ENCODE peak calls at places on chromosome 11, in five cellular contexts. R is AG10803, Z is nephron progenitor cell, H is GM20000, A is dorsolateral prefrontal cortex. N is an unnamed sample.
A peak's percentile ranks its signal among the peaks of the same experiment; 100 is the strongest.

GRCh38 chr11:130124096-130124495 is 35.5 kb upstream of the ST14 start:
- DNase-seq in H (no peak), Z (no peak), A (no peak), R (peak; percentile 94), N (peak; percentile 92)

GRCh38 chr11:20250644-20251247 is 90.5 kb upstream of the DBX1 start:
- DNase-seq in H (no peak), R (no peak), Z (no peak), A (no peak), N (peak; percentile 49)

GRCh38 chr11:21427750-21428149 is 758.4 kb downstream of the NELL1 start:
- DNase-seq in Z (no peak), H (no peak), R (no peak), A (no peak), N (no peak)

GRCh38 chr11:71472357-71472885 is 19.4 kb downstream of the NADSYN1 start:
- DNase-seq in R (no peak), Z (no peak), A (no peak), H (no peak), N (no peak)

GRCh38 chr11:235180-235997 is 753 bp downstream of the SIRT3 start:
- DNase-seq in A (peak; percentile 22), H (peak; percentile 63), R (no peak), Z (no peak), N (peak; percentile 11)

GRCh38 chr11:66242085-66242765 is 26.2 kb upstream of the RAB1B start:
- DNase-seq in A (peak; percentile 80), R (no peak), H (no peak), Z (no peak), N (no peak)

GRCh38 chr11:30326911-30327310 is 4.0 kb downstream of the ARL14EP start:
- DNase-seq in Z (no peak), A (no peak), R (no peak), H (no peak), N (no peak)

GRCh38 chr11:104694259-104695070 is 203.8 kb downstream of the CASP12 start:
- DNase-seq in A (no peak), R (peak; percentile 62), Z (no peak), H (no peak), N (no peak)

GRCh38 chr11:23278121-23278520 is 417.8 kb upstream of the CCDC179 start:
- DNase-seq in R (peak; percentile 60), H (no peak), Z (no peak), A (no peak), N (peak; percentile 7)

GRCh38 chr11:78441956-78442355 is 24.3 kb upstream of the GAB2 start:
- DNase-seq in R (no peak), Z (no peak), A (no peak), H (no peak), N (no peak)

GRCh38 chr11:2670541-2671100 is 29.2 kb downstream of the KCNQ1OT1 start:
- DNase-seq in H (no peak), R (no peak), Z (no peak), A (no peak), N (no peak)

GRCh38 chr11:128328955-128329551 is 258.3 kb downstream of the ETS1 start:
- DNase-seq in R (no peak), Z (no peak), A (no peak), H (no peak), N (peak; percentile 53)

GRCh38 chr11:63491614-63492372 is 826 bp upstream of the PLAAT5 start:
- DNase-seq in H (no peak), R (no peak), A (no peak), Z (no peak), N (no peak)

GRCh38 chr11:111923351-111923788 is 4.7 kb downstream of the C11orf52 start:
- DNase-seq in A (no peak), Z (no peak), R (peak; percentile 69), H (no peak), N (no peak)

GRCh38 chr11:83033972-83034672 is 37.6 kb downstream of the RAB30 start:
- DNase-seq in A (no peak), R (peak; percentile 97), H (no peak), Z (peak; percentile 19), N (peak; percentile 50)

GRCh38 chr11:110355011-110355744 is 58.8 kb upstream of the RDX start:
- DNase-seq in A (no peak), H (no peak), R (no peak), Z (peak; percentile 4), N (peak; percentile 65)

GRCh38 chr11:100397401-100397800 is 289.7 kb upstream of the ARHGAP42 start:
- DNase-seq in R (no peak), A (no peak), Z (no peak), H (no peak), N (no peak)

GRCh38 chr11:8069771-8070170 is 11.2 kb upstream of the TUB start:
- DNase-seq in R (no peak), H (no peak), A (no peak), Z (no peak), N (no peak)

GRCh38 chr11:105838668-105839403 is 183.2 kb downstream of the MSANTD4 start:
- DNase-seq in Z (no peak), H (no peak), A (no peak), R (no peak), N (no peak)

GRCh38 chr11:34457607-34458006 is 18.9 kb downstream of the CAT start:
- DNase-seq in Z (no peak), R (no peak), H (no peak), A (no peak), N (no peak)

GRCh38 chr11:14417975-14418374 is 59.0 kb upstream of the RRAS2 start:
- DNase-seq in Z (no peak), H (no peak), R (peak; percentile 84), A (no peak), N (no peak)

GRCh38 chr11:129374081-129374992 is 1.3 kb upstream of the BARX2 start:
- DNase-seq in H (peak; percentile 31), A (no peak), Z (peak; percentile 42), R (no peak), N (no peak)

GRCh38 chr11:910044-910588 is 494 bp downstream of the CHID1 start:
- DNase-seq in Z (peak; percentile 59), R (no peak), A (no peak), H (no peak), N (no peak)

GRCh38 chr11:19913236-19913892 is 200.7 kb downstream of the NAV2 start:
- DNase-seq in H (no peak), A (peak; percentile 66), R (no peak), Z (no peak), N (no peak)

GRCh38 chr11:92453055-92453454 is 228.4 kb downstream of the FAT3 start:
- DNase-seq in A (no peak), Z (no peak), H (no peak), R (peak; percentile 42), N (no peak)

GRCh38 chr11:121654506-121655480 is 202.0 kb upstream of the SORL1-AS1 start:
- DNase-seq in R (peak; percentile 77), H (no peak), Z (no peak), A (no peak), N (no peak)

GRCh38 chr11:128896356-128896755 is 5.2 kb downstream of the KCNJ5 start:
- DNase-seq in R (peak; percentile 64), Z (no peak), H (no peak), A (no peak), N (peak; percentile 75)

GRCh38 chr11:72969894-72970335 is 155.7 kb downstream of the ATG16L2 start:
- DNase-seq in H (peak; percentile 55), Z (no peak), A (no peak), R (peak; percentile 81), N (no peak)

GRCh38 chr11:36073411-36074203 is 129.7 kb downstream of the LDLRAD3 start:
- DNase-seq in H (no peak), A (peak; percentile 74), Z (no peak), R (peak; percentile 82), N (peak; percentile 67)

GRCh38 chr11:36071917-36072500 is 128.1 kb downstream of the LDLRAD3 start:
- DNase-seq in A (no peak), H (no peak), Z (no peak), R (no peak), N (no peak)

GRCh38 chr11:36066891-36067290 is 123.0 kb downstream of the LDLRAD3 start:
- DNase-seq in Z (no peak), H (no peak), A (no peak), R (no peak), N (no peak)

GRCh38 chr11:36070215-36070976 is 126.5 kb downstream of the LDLRAD3 start:
- DNase-seq in Z (no peak), R (no peak), A (no peak), H (no peak), N (no peak)

GRCh38 chr11:36069576-36070214 is 125.8 kb downstream of the LDLRAD3 start:
- DNase-seq in H (no peak), Z (peak; percentile 17), R (no peak), A (peak; percentile 74), N (no peak)
- TF ChIP-seq CTCF in H (no peak), Z (peak; percentile 38), R (no peak), A (peak; percentile 36), N (no peak)

GRCh38 chr11:36818410-36818809 is 220.4 kb upstream of the RAG2 start:
- DNase-seq in Z (peak; percentile 14), R (no peak), H (peak; percentile 6), A (no peak), N (no peak)
- TF ChIP-seq CTCF in Z (peak; percentile 34), R (peak; percentile 16), H (peak; percentile 30), A (no peak), N (no peak)

DNA sequence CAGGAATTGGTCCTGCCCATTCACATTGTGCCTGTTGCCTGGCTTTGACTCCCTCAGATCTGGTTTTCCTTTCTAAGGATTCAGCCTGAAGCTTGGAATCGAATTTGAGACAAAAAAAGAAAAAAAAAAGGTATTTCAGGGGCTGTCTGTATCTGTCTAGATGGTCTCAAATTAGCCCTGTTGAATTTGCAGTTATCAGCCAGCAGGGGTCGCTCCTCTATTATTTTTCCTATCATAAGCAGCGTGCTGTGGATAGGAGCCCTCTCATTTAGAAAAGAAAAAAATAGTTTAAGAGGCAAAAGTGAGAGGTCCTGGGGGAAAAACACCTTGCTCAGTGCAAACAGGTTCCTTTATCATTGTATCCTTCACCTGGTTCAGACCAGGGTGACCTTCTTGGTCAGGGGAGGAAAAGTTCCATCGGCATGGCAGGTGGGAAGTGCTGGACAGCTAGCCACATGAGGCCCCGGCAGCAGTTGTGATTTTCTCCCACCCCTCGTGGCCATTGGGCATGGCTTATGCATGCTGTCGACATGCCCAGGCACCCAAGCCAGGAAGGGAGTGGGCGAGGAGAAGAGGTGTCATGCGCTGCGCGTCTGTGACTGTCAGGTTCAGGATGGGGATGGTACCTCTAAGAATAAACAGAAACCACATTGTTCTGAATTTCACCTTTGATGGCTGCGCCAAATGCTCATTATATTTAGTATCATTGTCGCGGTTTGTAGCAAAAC is 13.1 kb downstream of the OR5AK2 start:
- DNase-seq in R (no peak), A (no peak), Z (no peak), H (no peak), N (no peak)
- TF ChIP-seq CTCF in R (peak; percentile 46), A (no peak), Z (peak; percentile 24), H (no peak), N (no peak)

DNA sequence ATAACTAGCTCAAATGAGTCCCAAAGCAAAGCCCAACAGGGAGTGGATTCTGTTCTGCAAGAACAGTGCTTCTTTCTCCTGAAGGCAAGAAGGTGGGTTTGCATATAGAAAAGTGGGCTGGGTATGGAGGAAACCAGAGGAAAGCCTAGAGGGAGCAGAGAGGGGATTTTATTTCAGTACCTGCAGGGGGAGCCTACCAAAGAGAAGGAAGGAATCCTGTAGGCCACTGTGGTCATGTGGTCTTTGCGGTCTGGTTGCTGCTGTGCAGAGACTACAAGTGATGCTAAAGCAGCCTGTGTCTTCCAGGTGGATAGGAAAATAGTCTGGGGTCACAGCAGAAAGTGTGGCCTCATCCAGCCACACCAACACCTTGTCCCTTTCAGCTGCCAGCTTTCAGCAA is 33.2 kb upstream of the ZBTB16 start:
- DNase-seq in H (no peak), A (no peak), Z (no peak), R (no peak), N (no peak)
- TF ChIP-seq CTCF in H (no peak), A (no peak), Z (no peak), R (no peak), N (no peak)